ENCODE peak calls at places on chromosomes 6 and 20, in six cellular contexts. Q, U, F, P, R and I are unnamed samples.

GRCh38 chr6:110410534-110410933 is 4.8 kb downstream of the DDO start:
- DNase-seq in Q (no peak), U (no peak), F (no peak), P (no peak), R (no peak), I (no peak)

GRCh38 chr6:103193413-103193812 is 1666.3 kb downstream of the HACE1 start:
- DNase-seq in Q (no peak), U (no peak), F (no peak), P (no peak), R (no peak), I (no peak)

GRCh38 chr6:41488392-41489129 is 57.6 kb upstream of the FOXP4 start:
- DNase-seq in Q (no peak), U (no peak), F (no peak), P (peak), R (no peak), I (no peak)

GRCh38 chr20:32497589-32498224 is 87.4 kb downstream of the NOL4L start:
- DNase-seq in Q (no peak), U (no peak), F (no peak), P (no peak), R (no peak), I (no peak)

GRCh38 chr6:44453146-44453545 is 65.6 kb downstream of the CDC5L start:
- DNase-seq in Q (no peak), U (no peak), F (no peak), P (no peak), R (no peak), I (no peak)

GRCh38 chr20:12679456-12679855 is 329.3 kb upstream of the SPTLC3 start:
- DNase-seq in Q (no peak), U (no peak), F (no peak), P (no peak), R (no peak), I (no peak)

GRCh38 chr20:49775229-49775693 is 37.4 kb upstream of the SLC9A8 start:
- DNase-seq in Q (no peak), U (no peak), F (peak), P (no peak), R (peak), I (peak)

GRCh38 chr6:20933057-20933792 is 399.0 kb downstream of the CDKAL1 start:
- DNase-seq in Q (peak), U (no peak), F (no peak), P (no peak), R (no peak), I (no peak)

GRCh38 chr6:35318200-35318844 is 20.7 kb downstream of the DEF6 start:
- DNase-seq in Q (peak), U (no peak), F (peak), P (no peak), R (peak), I (peak)

GRCh38 chr20:49270736-49271135 is 7.1 kb downstream of the ZNFX1 start:
- DNase-seq in Q (no peak), U (no peak), F (no peak), P (no peak), R (no peak), I (no peak)

GRCh38 chr6:3341467-3341866 is 82.7 kb downstream of the PSMG4 start:
- DNase-seq in Q (no peak), U (no peak), F (no peak), P (no peak), R (no peak), I (no peak)

GRCh38 chr20:8150591-8150990 is 18.5 kb downstream of the PLCB1 start:
- DNase-seq in Q (no peak), U (no peak), F (no peak), P (no peak), R (no peak), I (no peak)

GRCh38 chr6:10146723-10147451 is 268.0 kb downstream of the TFAP2A start:
- DNase-seq in Q (no peak), U (no peak), F (no peak), P (peak), R (no peak), I (no peak)

GRCh38 chr20:20364016-20364746 is 3.7 kb upstream of the INSM1 start:
- DNase-seq in Q (peak), U (no peak), F (no peak), P (peak), R (no peak), I (no peak)

GRCh38 chr6:129494099-129494498 is 215.9 kb downstream of the ARHGAP18 start:
- DNase-seq in Q (no peak), U (no peak), F (no peak), P (no peak), R (no peak), I (no peak)

GRCh38 chr6:157755032-157755751 is 67.9 kb upstream of the SNX9 start:
- DNase-seq in Q (no peak), U (no peak), F (no peak), P (no peak), R (no peak), I (no peak)

GRCh38 chr6:62391358-62391757 is 105.3 kb upstream of the KHDRBS2 start:
- DNase-seq in Q (no peak), U (no peak), F (no peak), P (no peak), R (no peak), I (no peak)